ENCODE peak calls at places on chromosome 4, in six cellular contexts. One of them, this sample, is unnamed.

GRCh38 chr4:59597536-59598232 is 1602.4 kb upstream of the ADGRL3 start:
- DNase-seq in naive thymus-derived CD8-positive, alpha-beta T cell: no peak
- DNase-seq in stimulated activated CD8-positive, alpha-beta memory T cell treated with anti-CD3 and anti-CD28 coated beads, Interleukin-7, amount 100 ng/mL, for 1 hour: no peak
- DNase-seq in occipital lobe: peak; percentile 23
- DNase-seq in fibroblast of the conjunctiva: no peak
- DNase-seq in nucleus accumbens: peak; percentile 63
- DNase-seq in this sample: no peak

GRCh38 chr4:26197018-26197779 is 123.6 kb upstream of the RBPJ start:
- DNase-seq in stimulated activated CD8-positive, alpha-beta memory T cell treated with anti-CD3 and anti-CD28 coated beads, Interleukin-7, amount 100 ng/mL, for 1 hour: peak; percentile 40
- DNase-seq in fibroblast of the conjunctiva: peak; percentile 90
- DNase-seq in naive thymus-derived CD8-positive, alpha-beta T cell: no peak
- DNase-seq in nucleus accumbens: no peak
- DNase-seq in occipital lobe: no peak
- DNase-seq in this sample: peak; percentile 62

GRCh38 chr4:146639414-146639814 is 721 bp downstream of the POU4F2 start:
- DNase-seq in stimulated activated CD8-positive, alpha-beta memory T cell treated with anti-CD3 and anti-CD28 coated beads, Interleukin-7, amount 100 ng/mL, for 1 hour: no peak
- DNase-seq in occipital lobe: no peak
- DNase-seq in nucleus accumbens: no peak
- DNase-seq in fibroblast of the conjunctiva: no peak
- DNase-seq in naive thymus-derived CD8-positive, alpha-beta T cell: no peak
- DNase-seq in this sample: no peak

GRCh38 chr4:154399259-154399974 is 92.2 kb downstream of the DCHS2 start:
- DNase-seq in fibroblast of the conjunctiva: no peak
- DNase-seq in nucleus accumbens: peak; percentile 11
- DNase-seq in stimulated activated CD8-positive, alpha-beta memory T cell treated with anti-CD3 and anti-CD28 coated beads, Interleukin-7, amount 100 ng/mL, for 1 hour: no peak
- DNase-seq in naive thymus-derived CD8-positive, alpha-beta T cell: no peak
- DNase-seq in occipital lobe: no peak
- DNase-seq in this sample: no peak

GRCh38 chr4:72900952-72901351 is 168.6 kb downstream of the COX18 start:
- DNase-seq in stimulated activated CD8-positive, alpha-beta memory T cell treated with anti-CD3 and anti-CD28 coated beads, Interleukin-7, amount 100 ng/mL, for 1 hour: no peak
- DNase-seq in fibroblast of the conjunctiva: no peak
- DNase-seq in occipital lobe: no peak
- DNase-seq in naive thymus-derived CD8-positive, alpha-beta T cell: no peak
- DNase-seq in nucleus accumbens: no peak
- DNase-seq in this sample: no peak

GRCh38 chr4:58740897-58741296 is 1630.7 kb upstream of the IGFBP7 start:
- DNase-seq in stimulated activated CD8-positive, alpha-beta memory T cell treated with anti-CD3 and anti-CD28 coated beads, Interleukin-7, amount 100 ng/mL, for 1 hour: no peak
- DNase-seq in occipital lobe: no peak
- DNase-seq in fibroblast of the conjunctiva: no peak
- DNase-seq in naive thymus-derived CD8-positive, alpha-beta T cell: no peak
- DNase-seq in nucleus accumbens: no peak
- DNase-seq in this sample: no peak

GRCh38 chr4:5998333-5998936 is 19.8 kb downstream of the C4orf50 start:
- DNase-seq in stimulated activated CD8-positive, alpha-beta memory T cell treated with anti-CD3 and anti-CD28 coated beads, Interleukin-7, amount 100 ng/mL, for 1 hour: peak; percentile 10
- DNase-seq in fibroblast of the conjunctiva: peak; percentile 32
- DNase-seq in occipital lobe: peak; percentile 42
- DNase-seq in nucleus accumbens: peak; percentile 66
- DNase-seq in naive thymus-derived CD8-positive, alpha-beta T cell: peak; percentile 28
- DNase-seq in this sample: peak; percentile 9

GRCh38 chr4:174707277-174707676 is 121.8 kb downstream of the GLRA3 start:
- DNase-seq in fibroblast of the conjunctiva: no peak
- DNase-seq in stimulated activated CD8-positive, alpha-beta memory T cell treated with anti-CD3 and anti-CD28 coated beads, Interleukin-7, amount 100 ng/mL, for 1 hour: no peak
- DNase-seq in naive thymus-derived CD8-positive, alpha-beta T cell: no peak
- DNase-seq in occipital lobe: no peak
- DNase-seq in nucleus accumbens: no peak
- DNase-seq in this sample: no peak

GRCh38 chr4:10083861-10084641 is 32.5 kb downstream of the WDR1 start:
- DNase-seq in occipital lobe: no peak
- DNase-seq in naive thymus-derived CD8-positive, alpha-beta T cell: peak; percentile 14
- DNase-seq in fibroblast of the conjunctiva: no peak
- DNase-seq in nucleus accumbens: no peak
- DNase-seq in stimulated activated CD8-positive, alpha-beta memory T cell treated with anti-CD3 and anti-CD28 coated beads, Interleukin-7, amount 100 ng/mL, for 1 hour: no peak
- DNase-seq in this sample: no peak

GRCh38 chr4:187668683-187669082 is 326.9 kb upstream of the ZFP42 start:
- DNase-seq in naive thymus-derived CD8-positive, alpha-beta T cell: no peak
- DNase-seq in nucleus accumbens: no peak
- DNase-seq in fibroblast of the conjunctiva: no peak
- DNase-seq in occipital lobe: no peak
- DNase-seq in stimulated activated CD8-positive, alpha-beta memory T cell treated with anti-CD3 and anti-CD28 coated beads, Interleukin-7, amount 100 ng/mL, for 1 hour: no peak
- DNase-seq in this sample: no peak

GRCh38 chr4:140884431-140885058 is 128.4 kb upstream of the TBC1D9 start:
- DNase-seq in nucleus accumbens: no peak
- DNase-seq in fibroblast of the conjunctiva: peak; percentile 81
- DNase-seq in naive thymus-derived CD8-positive, alpha-beta T cell: no peak
- DNase-seq in occipital lobe: no peak
- DNase-seq in stimulated activated CD8-positive, alpha-beta memory T cell treated with anti-CD3 and anti-CD28 coated beads, Interleukin-7, amount 100 ng/mL, for 1 hour: no peak
- DNase-seq in this sample: no peak

GRCh38 chr4:72564184-72564583 is 4.8 kb downstream of the ADAMTS3 start:
- DNase-seq in naive thymus-derived CD8-positive, alpha-beta T cell: no peak
- DNase-seq in occipital lobe: no peak
- DNase-seq in stimulated activated CD8-positive, alpha-beta memory T cell treated with anti-CD3 and anti-CD28 coated beads, Interleukin-7, amount 100 ng/mL, for 1 hour: no peak
- DNase-seq in nucleus accumbens: no peak
- DNase-seq in fibroblast of the conjunctiva: peak; percentile 17
- DNase-seq in this sample: no peak